ENCODE peak calls at places on chromosomes 3 and 15, in ten cellular contexts. F is iPS DF 6.9; Y is hepatocyte; U is CD4-positive, CD25-positive, alpha-beta regulatory T cell; S is CD8-positive, alpha-beta T cell; C is Panc1; Q is neuronal stem cell; Z is cardiac muscle cell; I is transverse colon; D is A549. V is an unnamed sample. For H3K4me1, the result is how much of the 10 kb centered on the place peaks cover.

GRCh38 chr15:67738056-67738455 is 87.3 kb upstream of the SKOR1 start:
- DNase-seq in F (no peak), Y (no peak), U (no peak), S (no peak), C (no peak), Q (no peak), Z (no peak), I (no peak), D (no peak), V (no peak)

GRCh38 chr3:46496745-46497555 is 826 bp upstream of the RTP3 start:
- DNase-seq in F (peak), Y (no peak), U (no peak), S (peak), C (no peak), Q (no peak), Z (peak), I (peak), D (no peak), V (peak)

GRCh38 chr3:193269343-193269742 is 28.3 kb downstream of the PLAAT1 start:
- DNase-seq in F (no peak), Y (no peak), U (no peak), S (no peak), C (no peak), Q (no peak), Z (no peak), I (no peak), D (no peak), V (no peak)

GRCh38 chr3:49015072-49015471 is 3.3 kb downstream of the DALRD3 start:
- DNase-seq in F (no peak), Y (no peak), U (no peak), S (no peak), C (no peak), Q (no peak), Z (no peak), I (no peak), D (no peak), V (no peak)

GRCh38 chr3:79874646-79875045 is 106.8 kb upstream of the ROBO1 start:
- DNase-seq in F (no peak), Y (no peak), U (no peak), S (no peak), C (no peak), Q (no peak), Z (no peak), I (no peak), D (no peak), V (no peak)

GRCh38 chr3:191330309-191330712 is at the start of gene UTS2B:
- DNase-seq in F (no peak), Y (peak), U (no peak), S (no peak), C (peak), Q (no peak), Z (peak), I (no peak), D (peak), V (no peak)

GRCh38 chr3:11390411-11391171 is 118.4 kb downstream of the ATG7 start:
- DNase-seq in F (no peak), Y (no peak), U (no peak), S (no peak), C (no peak), Q (no peak), Z (peak), I (no peak), D (no peak), V (no peak)

GRCh38 chr3:71117572-71118247 is 465.8 kb downstream of the FOXP1 start:
- DNase-seq in F (no peak), Y (no peak), U (no peak), S (no peak), C (no peak), Q (no peak), Z (no peak), I (no peak), D (no peak), V (no peak)

GRCh38 chr3:175075269-175075668 is 216.1 kb downstream of the NAALADL2 start:
- DNase-seq in F (no peak), Y (no peak), U (no peak), S (no peak), C (no peak), Q (no peak), Z (peak), I (no peak), D (no peak), V (no peak)

GRCh38 chr15:100934735-100935134 is 15.6 kb downstream of the LRRK1 start:
- DNase-seq in F (no peak), Y (no peak), U (no peak), S (no peak), C (no peak), Q (no peak), Z (peak), I (no peak), D (peak), V (no peak)

GRCh38 chr3:58658508-58658907 is 8.1 kb downstream of the FAM3D start:
- DNase-seq in F (no peak), Y (no peak), U (no peak), S (no peak), C (no peak), Q (no peak), Z (no peak), I (peak), D (no peak), V (no peak)

GRCh38 chr15:76756371-76756770 is 148.8 kb downstream of the SCAPER start:
- DNase-seq in F (no peak), Y (no peak), U (no peak), S (no peak), C (no peak), Q (no peak), Z (peak), I (no peak), D (no peak), V (no peak)

GRCh38 chr15:43169888-43170287 is 15.3 kb upstream of the CCNDBP1 start:
- DNase-seq in F (no peak), Y (no peak), U (no peak), S (no peak), C (no peak), Q (no peak), Z (peak), I (no peak), D (no peak), V (no peak)

GRCh38 chr3:178353292-178353814 is 182.9 kb upstream of the KCNMB2 start:
- DNase-seq in F (no peak), Y (no peak), U (no peak), S (no peak), C (no peak), Q (no peak), Z (peak), I (no peak), D (no peak), V (no peak)

GRCh38 chr3:141646760-141647561 is 91.1 kb upstream of the RNF7 start:
- DNase-seq in F (peak), Y (peak), U (no peak), S (no peak), C (no peak), Q (peak), Z (peak), I (peak), D (peak), V (peak)

GRCh38 chr3:44387404-44387803 is 48.8 kb downstream of the TCAIM start:
- DNase-seq in F (no peak), Y (no peak), U (no peak), S (no peak), C (no peak), Q (no peak), Z (no peak), I (no peak), D (no peak), V (no peak)

GRCh38 chr15:73926191-73927002 is at the start of gene LOXL1:
- DNase-seq in F (no peak), Y (peak), U (no peak), S (no peak), C (no peak), Q (peak), Z (peak), I (peak), D (no peak), V (peak)

GRCh38 chr15:95659646-95660045 is 670.9 kb upstream of the NR2F2 start:
- DNase-seq in F (no peak), Y (no peak), U (no peak), S (no peak), C (no peak), Q (no peak), Z (no peak), I (no peak), D (no peak), V (no peak)

GRCh38 chr3:184523825-184524615 is 37.6 kb upstream of the EPHB3 start:
- DNase-seq in F (no peak), Y (peak), U (no peak), S (no peak), C (peak), Q (no peak), Z (peak), I (no peak), D (peak), V (no peak)

GRCh38 chr15:98177950-98178848 is 217.7 kb downstream of the ARRDC4 start:
- DNase-seq in F (peak), Y (peak), U (no peak), S (peak), C (peak), Q (peak), Z (peak), I (peak), D (peak), V (peak)

GRCh38 chr15:94164202-94164807 is 67.1 kb upstream of the MCTP2 start:
- DNase-seq in F (peak), Y (peak), U (peak), S (peak), C (no peak), Q (peak), Z (peak), I (peak), D (peak), V (peak)

GRCh38 chr3:64548200-64548889 is 139.5 kb downstream of the ADAMTS9 start:
- DNase-seq in F (no peak), Y (peak), U (no peak), S (no peak), C (no peak), Q (no peak), Z (peak), I (peak), D (no peak), V (no peak)

DNA sequence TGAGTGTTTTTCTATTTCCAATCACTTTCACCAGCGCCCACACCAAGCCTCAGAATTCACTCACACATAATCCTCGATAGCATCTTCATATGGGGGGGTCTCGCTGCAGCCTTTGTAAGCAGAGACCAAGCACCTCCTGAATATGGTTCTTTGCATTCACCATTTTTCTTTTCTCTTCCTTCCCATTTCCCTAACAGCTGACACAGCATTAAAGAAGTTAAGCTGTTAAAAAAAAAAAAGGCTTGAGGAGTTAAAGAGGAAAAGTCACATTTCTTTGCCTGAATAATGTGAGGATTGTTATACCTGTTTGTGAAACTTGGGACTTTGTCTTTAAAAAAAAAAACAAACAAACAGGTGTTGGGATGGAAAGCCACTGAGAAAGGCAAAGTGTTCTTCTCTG is 41.6 kb downstream of the RFTN1 start:
- DNase-seq in F (no peak), Y (no peak), U (no peak), S (no peak), C (no peak), Q (no peak), Z (no peak), I (no peak), D (no peak), V (no peak)
- H3K4me1 ChIP-seq in F (under half), Y (under half), U (under half), S (under half), C (under half), Q (under half), Z (under half), I (under half), D (under half), V (under half)

GRCh38 chr15:85380217-85380859 is at the start of gene AKAP13:
- DNase-seq in F (peak), Y (peak), U (peak), S (peak), C (peak), Q (peak), Z (peak), I (peak), D (peak), V (peak)

GRCh38 chr15:85383470-85384148 is 3.2 kb downstream of the AKAP13 start:
- DNase-seq in F (no peak), Y (no peak), U (no peak), S (no peak), C (no peak), Q (no peak), Z (no peak), I (no peak), D (no peak), V (no peak)

GRCh38 chr15:85381850-85382751 is 1.7 kb downstream of the AKAP13 start:
- DNase-seq in F (no peak), Y (peak), U (no peak), S (no peak), C (no peak), Q (no peak), Z (no peak), I (no peak), D (peak), V (no peak)

GRCh38 chr15:85380860-85381535 is 595 bp downstream of the AKAP13 start:
- DNase-seq in F (peak), Y (peak), U (peak), S (peak), C (no peak), Q (peak), Z (peak), I (peak), D (no peak), V (peak)

GRCh38 chr15:85382942-85383341 is 2.5 kb downstream of the AKAP13 start:
- DNase-seq in F (no peak), Y (no peak), U (no peak), S (no peak), C (no peak), Q (no peak), Z (no peak), I (no peak), D (no peak), V (no peak)
- H3K4me1 ChIP-seq in F (under half), Y (under half), U (under half), S (half or more), C (under half), Q (under half), Z (under half), I (under half), D (under half), V (under half)

GRCh38 chr3:123798540-123798939 is 85.6 kb downstream of the MYLK start:
- DNase-seq in F (no peak), Y (no peak), U (no peak), S (no peak), C (no peak), Q (no peak), Z (no peak), I (no peak), D (no peak), V (no peak)
- H3K4me1 ChIP-seq in F (under half), Y (under half), U (under half), S (under half), C (under half), Q (under half), Z (under half), I (under half), D (under half), V (under half)

GRCh38 chr3:129054605-129055104 is 5.9 kb upstream of the GP9 start:
- DNase-seq in F (no peak), Y (peak), U (no peak), S (no peak), C (no peak), Q (no peak), Z (peak), I (no peak), D (no peak), V (no peak)
- H3K4me1 ChIP-seq in F (under half), Y (under half), U (under half), S (under half), C (under half), Q (under half), Z (under half), I (half or more), D (under half), V (under half)

GRCh38 chr3:105356988-105357387 is 9.7 kb upstream of the ALCAM start:
- DNase-seq in F (no peak), Y (no peak), U (no peak), S (no peak), C (no peak), Q (no peak), Z (no peak), I (no peak), D (no peak), V (peak)
- H3K4me1 ChIP-seq in F (under half), Y (under half), U (under half), S (under half), C (under half), Q (under half), Z (under half), I (under half), D (under half), V (under half)